ENCODE peak calls at places on chromosomes 12 and 14, in four cellular contexts. J is heart right ventricle, H is OCI-LY7, V is neural progenitor cell. P is an unnamed sample.

GRCh38 chr12:121579190-121579791 is 1.5 kb downstream of the KDM2B start:
- DNase-seq in J (no peak), H (peak), V (peak), P (no peak)

GRCh38 chr14:20848316-20848954 is 42.8 kb upstream of the RNASE3 start:
- DNase-seq in J (no peak), H (no peak), V (no peak), P (no peak)

GRCh38 chr12:96985515-96986362 is 78.7 kb downstream of the NEDD1 start:
- DNase-seq in J (no peak), H (peak), V (peak), P (no peak)

GRCh38 chr12:56461235-56462159 is 6.9 kb upstream of the SPRYD4 start:
- DNase-seq in J (no peak), H (no peak), V (no peak), P (no peak)

GRCh38 chr14:35470775-35471174 is 63.2 kb upstream of the INSM2 start:
- DNase-seq in J (no peak), H (no peak), V (peak), P (no peak)

GRCh38 chr14:75147423-75148071 is 20.7 kb upstream of the NEK9 start:
- DNase-seq in J (peak), H (no peak), V (peak), P (no peak)

GRCh38 chr12:57242691-57243454 is 8.1 kb downstream of the STAC3 start:
- DNase-seq in J (peak), H (peak), V (peak), P (no peak)

GRCh38 chr12:39935275-39935674 is 170.6 kb downstream of the SLC2A13 start:
- DNase-seq in J (no peak), H (no peak), V (no peak), P (no peak)

GRCh38 chr14:95652690-95653089 is 33.5 kb upstream of the TCL1B start:
- DNase-seq in J (no peak), H (peak), V (no peak), P (no peak)

GRCh38 chr12:34625116-34625515 is 602.8 kb downstream of the ALG10 start:
- DNase-seq in J (no peak), H (peak), V (no peak), P (no peak)

GRCh38 chr12:46964496-46965098 is 114.8 kb upstream of the PCED1B start:
- DNase-seq in J (no peak), H (no peak), V (peak), P (no peak)

GRCh38 chr12:114732426-114733030 is 48.6 kb upstream of the TBX3 start:
- DNase-seq in J (no peak), H (no peak), V (no peak), P (no peak)

GRCh38 chr12:102948941-102949352 is 8.5 kb upstream of the ASCL1 start:
- DNase-seq in J (no peak), H (peak), V (peak), P (no peak)

GRCh38 chr12:118055144-118055557 is 5.8 kb downstream of the WSB2 start:
- DNase-seq in J (peak), H (peak), V (peak), P (no peak)

GRCh38 chr14:106564058-106564643 is 1037.8 kb downstream of the TMEM121 start:
- DNase-seq in J (no peak), H (peak), V (peak), P (no peak)

GRCh38 chr12:30796508-30796780 is 41.7 kb upstream of the CAPRIN2 start:
- DNase-seq in J (no peak), H (no peak), V (peak), P (no peak)

GRCh38 chr12:29612912-29613311 is 115.4 kb upstream of the OVCH1 start:
- DNase-seq in J (no peak), H (no peak), V (no peak), P (no peak)

GRCh38 chr14:51680031-51680430 is 28.3 kb downstream of the FRMD6 start:
- DNase-seq in J (no peak), H (no peak), V (no peak), P (no peak)

GRCh38 chr12:94762259-94762942 is 112.0 kb upstream of the TMCC3 start:
- DNase-seq in J (no peak), H (peak), V (no peak), P (no peak)

GRCh38 chr12:30251546-30251945 is 444.1 kb downstream of the IPO8 start:
- DNase-seq in J (no peak), H (no peak), V (peak), P (no peak)

DNA sequence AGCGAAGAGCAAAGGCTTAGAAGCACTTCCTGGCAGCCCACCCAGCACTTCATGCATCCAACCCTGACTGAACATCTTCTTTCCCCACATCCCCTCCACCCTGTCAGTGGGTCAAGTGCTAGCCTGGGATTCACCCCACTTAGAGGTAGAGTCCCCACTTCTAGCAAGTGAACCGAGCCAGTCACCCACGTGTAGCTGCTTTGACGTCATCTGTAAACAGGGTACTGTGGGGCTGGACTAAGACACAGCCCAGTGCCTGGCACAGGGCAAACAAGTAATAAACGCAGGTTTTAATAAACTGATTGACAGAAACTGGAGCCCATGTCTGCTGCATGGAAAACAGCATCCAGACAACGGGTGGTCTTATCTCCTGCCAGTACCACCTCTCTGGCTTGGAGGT is 61.7 kb downstream of the ITPK1 start:
- DNase-seq in J (no peak), H (no peak), V (no peak), P (no peak)
- H3K27ac ChIP-seq in J (no peak), H (no peak), V (no peak), P (no peak)

GRCh38 chr14:93027810-93028723 is 87.7 kb downstream of the ITPK1 start:
- DNase-seq in J (no peak), H (no peak), V (no peak), P (no peak)
- H3K4me3 ChIP-seq in J (no peak), H (no peak), V (no peak), P (no peak)

GRCh38 chr14:94112513-94113060 is 2.1 kb downstream of the IFI27 start:
- DNase-seq in J (no peak), H (no peak), V (no peak), P (no peak)

GRCh38 chr14:94110552-94111181 is at the start of gene IFI27:
- DNase-seq in J (peak), H (no peak), V (no peak), P (no peak)

GRCh38 chr14:94111276-94112095 is 950 bp downstream of the IFI27 start:
- DNase-seq in J (no peak), H (no peak), V (no peak), P (no peak)

GRCh38 chr14:94113073-94113472 is 2.5 kb downstream of the IFI27 start:
- DNase-seq in J (no peak), H (no peak), V (no peak), P (no peak)

DNA sequence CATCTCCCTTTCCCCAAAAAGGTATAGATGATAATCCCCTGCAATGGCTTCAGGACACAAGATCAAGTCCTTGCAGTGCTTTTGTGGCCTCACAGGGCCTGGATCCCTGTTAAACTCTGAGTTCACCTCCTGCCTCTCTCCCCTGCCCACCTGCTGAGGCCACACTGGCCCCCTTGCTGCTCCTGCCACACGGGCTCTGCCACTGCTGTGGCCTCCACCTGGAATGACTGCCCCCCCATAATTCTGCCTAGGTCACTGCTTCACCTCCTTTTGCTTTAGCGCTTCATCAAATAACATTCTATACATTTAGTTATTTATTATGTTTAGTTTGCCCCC is 653 bp upstream of the IFI27 start:
- DNase-seq in J (no peak), H (no peak), V (no peak), P (no peak)
- H3K27ac ChIP-seq in J (peak), H (no peak), V (no peak), P (peak)

GRCh38 chr12:79897617-79898016 is 37.3 kb downstream of the PPP1R12A start:
- DNase-seq in J (no peak), H (no peak), V (no peak), P (no peak)
- H3K4me3 ChIP-seq in J (no peak), H (no peak), V (no peak), P (no peak)

DNA sequence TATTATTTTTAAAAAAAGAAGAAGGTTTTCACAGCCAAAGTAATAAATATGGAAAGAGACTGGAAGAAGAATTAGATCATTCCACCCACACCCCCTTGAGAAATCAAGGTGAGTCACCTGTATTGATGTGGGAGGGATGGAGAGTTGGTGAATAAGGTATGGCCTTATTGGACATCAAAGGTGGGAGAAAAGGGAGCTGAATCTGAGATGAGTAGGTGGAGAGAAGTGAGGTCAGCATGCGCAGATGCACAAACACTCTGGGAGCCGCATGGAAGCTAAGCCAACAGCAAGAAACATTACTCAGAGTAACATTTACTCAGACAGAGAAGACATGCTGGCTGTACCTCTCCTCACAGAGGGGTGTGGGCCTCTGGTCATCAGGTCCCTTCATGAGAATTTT is 113.1 kb upstream of the FOXG1 start:
- DNase-seq in J (no peak), H (no peak), V (no peak), P (no peak)
- H3K27ac ChIP-seq in J (no peak), H (no peak), V (no peak), P (no peak)

GRCh38 chr14:96741151-96741977 is 55.8 kb upstream of the VRK1 start:
- DNase-seq in J (peak), H (peak), V (peak), P (no peak)
- H3K4me3 ChIP-seq in J (peak), H (peak), V (peak), P (peak)

DNA sequence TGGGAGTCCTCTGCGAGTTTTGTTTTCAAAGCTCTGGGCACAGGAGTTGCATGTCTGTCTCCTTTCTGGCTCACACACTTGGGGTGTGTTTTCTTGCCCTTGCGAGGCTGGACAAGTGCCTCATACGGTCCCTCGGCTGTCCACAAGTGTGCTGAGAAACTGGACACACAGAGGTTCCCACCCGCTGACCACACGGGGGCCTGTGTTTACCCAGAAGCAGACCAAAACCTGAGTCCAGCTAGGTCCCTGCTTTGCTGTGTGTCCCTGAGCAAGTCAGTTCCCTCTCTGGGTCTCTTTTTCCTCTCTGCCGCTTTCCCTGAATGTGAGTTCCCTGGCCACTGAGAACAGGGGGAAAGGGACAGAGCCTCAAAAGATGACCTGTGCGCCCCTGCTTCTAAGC is 678 bp upstream of the OAS2 start:
- DNase-seq in J (no peak), H (no peak), V (no peak), P (no peak)
- H3K27ac ChIP-seq in J (peak), H (peak), V (no peak), P (peak)

GRCh38 chr14:54251356-54251755 is 145.5 kb upstream of the CDKN3 start:
- DNase-seq in J (no peak), H (no peak), V (no peak), P (no peak)
- H3K4me3 ChIP-seq in J (no peak), H (no peak), V (no peak), P (no peak)

P was measured in esophagus squamous epithelium.